ENCODE peak calls at places on chromosomes 13 and 19, in seven cellular contexts. D is AG04450, U is PC-9, B is HFFc6, P is NB4, Z is suprapubic skin, R is RWPE1. X is an unnamed sample.

GRCh38 chr19:45130888-45131615 is 29.7 kb downstream of the NKPD1 start:
- DNase-seq in P (no peak), B (no peak), U (peak), R (peak), Z (no peak), D (no peak), X (no peak)

GRCh38 chr13:92362717-92363116 is 863.9 kb upstream of the GPC6 start:
- DNase-seq in D (no peak), P (no peak), U (no peak), B (no peak), R (no peak), Z (no peak), X (no peak)

GRCh38 chr19:37218592-37218935 is 550 bp downstream of the ZNF383 start:
- DNase-seq in Z (no peak), U (no peak), P (peak), R (no peak), B (peak), D (no peak), X (no peak)

GRCh38 chr19:58471736-58472135 is 4.4 kb upstream of the ZNF446 start:
- DNase-seq in R (no peak), B (no peak), D (no peak), P (no peak), Z (no peak), U (no peak), X (no peak)

GRCh38 chr13:72585254-72585653 is 142.2 kb downstream of the MZT1 start:
- DNase-seq in B (no peak), R (no peak), U (no peak), Z (no peak), D (no peak), P (no peak), X (no peak)

GRCh38 chr13:27638521-27638920 is 16.8 kb downstream of the POLR1D start:
- DNase-seq in B (no peak), Z (no peak), U (no peak), R (no peak), P (no peak), D (peak), X (no peak)

GRCh38 chr13:112131740-112132113 is 64.8 kb downstream of the SOX1 start:
- DNase-seq in P (no peak), Z (no peak), R (no peak), B (no peak), U (no peak), D (no peak), X (no peak)

GRCh38 chr13:111129465-111130110 is 14.5 kb downstream of the ARHGEF7 start:
- DNase-seq in U (no peak), P (no peak), D (no peak), B (no peak), R (no peak), Z (no peak), X (no peak)

GRCh38 chr13:76016799-76017198 is 380.7 kb downstream of the LMO7 start:
- DNase-seq in Z (no peak), R (no peak), U (no peak), B (no peak), P (peak), D (no peak), X (peak)

GRCh38 chr13:75132800-75133695 is 348.9 kb downstream of the TBC1D4 start:
- DNase-seq in R (no peak), B (no peak), U (no peak), Z (no peak), D (no peak), P (no peak), X (no peak)

GRCh38 chr13:112891477-112892401 is 77.3 kb upstream of the MCF2L start:
- DNase-seq in B (no peak), R (no peak), D (no peak), U (no peak), P (no peak), Z (no peak), X (peak)

GRCh38 chr19:36999313-36999712 is 78.9 kb upstream of the ZNF420 start:
- DNase-seq in P (no peak), B (no peak), Z (no peak), U (no peak), R (no peak), D (no peak), X (no peak)

GRCh38 chr13:46172531-46172991 is 9.4 kb downstream of the LCP1 start:
- DNase-seq in P (peak), Z (no peak), R (no peak), U (no peak), D (no peak), B (no peak), X (no peak)

GRCh38 chr13:34243396-34243795 is 425.4 kb downstream of the RFC3 start:
- DNase-seq in B (no peak), Z (no peak), R (no peak), U (no peak), D (no peak), P (no peak), X (no peak)

GRCh38 chr19:53868892-53869804 is 1.5 kb downstream of the MYADM start:
- DNase-seq in U (peak), Z (peak), R (peak), D (peak), B (peak), P (peak), X (peak)
- TF ChIP-seq CTCF in U (peak), Z (peak), R (no peak), D (peak), B (peak), P (no peak), X (no peak)

GRCh38 chr19:42325308-42325895 is at the start of gene MEGF8:
- DNase-seq in P (peak), B (peak), R (peak), U (peak), Z (peak), D (peak), X (peak)
- TF ChIP-seq CTCF in P (peak), B (peak), R (peak), U (no peak), Z (peak), D (peak), X (no peak)

GRCh38 chr19:54462713-54463530 is 656 bp downstream of the LENG9 start:
- DNase-seq in U (peak), D (no peak), Z (peak), P (peak), B (peak), R (no peak), X (peak)
- TF ChIP-seq CTCF in U (peak), D (peak), Z (no peak), P (peak), B (peak), R (peak), X (no peak)

DNA sequence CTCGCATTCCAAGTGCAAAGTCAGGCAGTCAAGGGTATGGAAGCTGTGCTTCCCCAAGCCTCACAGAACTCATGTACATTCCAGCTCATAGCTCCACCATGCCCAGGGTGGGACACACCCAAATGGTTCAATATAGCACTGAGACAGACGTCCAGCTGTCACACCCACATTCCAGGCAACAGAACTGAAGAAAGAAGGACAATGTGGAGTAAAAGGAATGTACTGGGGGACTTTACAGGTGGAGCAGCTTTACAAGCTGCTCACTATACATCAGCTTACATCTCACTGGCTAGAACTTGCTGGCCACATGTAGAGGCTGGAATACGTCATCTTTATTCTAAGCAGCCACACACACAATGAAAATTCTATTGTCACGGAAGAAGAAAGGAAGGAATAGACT is 86.3 kb downstream of the KLF12 start:
- DNase-seq in B (no peak), R (peak), U (no peak), P (no peak), D (no peak), Z (no peak), X (no peak)
- TF ChIP-seq CTCF in B (no peak), R (no peak), U (no peak), P (no peak), D (no peak), Z (no peak), X (no peak)

GRCh38 chr19:51687791-51688664 is 5.1 kb upstream of the SPACA6 start:
- DNase-seq in U (peak), Z (peak), D (no peak), R (peak), B (peak), P (no peak), X (peak)

GRCh38 chr19:51690359-51691121 is 2.6 kb upstream of the SPACA6 start:
- DNase-seq in U (peak), D (peak), B (peak), P (peak), Z (peak), R (no peak), X (peak)

GRCh38 chr19:51691122-51692064 is 1.7 kb upstream of the SPACA6 start:
- DNase-seq in P (no peak), Z (no peak), B (peak), D (no peak), U (no peak), R (no peak), X (peak)

GRCh38 chr19:51689751-51690358 is 3.3 kb upstream of the SPACA6 start:
- DNase-seq in U (no peak), D (no peak), Z (no peak), B (no peak), R (no peak), P (no peak), X (peak)

GRCh38 chr19:51688665-51689571 is 4.2 kb upstream of the SPACA6 start:
- DNase-seq in Z (peak), U (peak), B (peak), R (peak), D (peak), P (no peak), X (peak)
- TF ChIP-seq CTCF in Z (peak), U (peak), B (no peak), R (no peak), D (no peak), P (no peak), X (no peak)

DNA sequence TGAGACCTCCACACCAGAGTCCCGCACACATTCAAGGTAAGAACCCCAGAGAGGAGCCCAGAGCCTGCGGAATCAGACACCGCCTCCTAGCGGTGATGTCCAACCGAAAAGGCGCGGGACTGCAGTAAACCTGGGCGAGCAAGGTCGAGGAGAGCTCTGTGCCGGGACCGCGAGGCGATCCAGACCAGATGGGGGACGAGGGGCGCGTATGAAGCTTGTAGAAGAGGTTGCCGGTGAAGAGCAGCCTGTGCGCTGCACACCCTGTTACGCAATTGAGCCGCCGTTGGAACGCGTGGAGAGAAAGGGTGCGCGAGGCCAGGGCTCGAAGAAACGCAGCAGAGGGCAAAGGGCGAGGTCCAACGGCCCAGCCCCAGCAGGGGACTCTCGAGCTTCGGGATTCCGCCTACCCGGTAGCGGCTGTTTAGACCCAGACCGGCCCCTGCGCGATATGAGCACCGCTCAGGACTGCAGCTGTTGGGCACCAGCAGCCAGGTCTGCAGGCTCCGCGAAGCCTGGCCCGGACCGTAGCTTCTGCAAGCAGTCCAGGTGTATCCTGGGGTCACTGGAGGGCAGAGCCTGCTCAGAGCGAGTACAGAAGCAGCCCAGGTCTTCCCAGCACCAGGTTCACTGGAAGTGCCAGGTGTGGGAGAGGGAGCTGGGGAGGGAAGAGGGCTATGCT is 65.9 kb upstream of the ZNF599 start:
- DNase-seq in Z (no peak), B (no peak), U (no peak), R (no peak), D (no peak), P (peak), X (peak)
- TF ChIP-seq CTCF in Z (peak), B (peak), U (no peak), R (no peak), D (peak), P (no peak), X (peak)

DNA sequence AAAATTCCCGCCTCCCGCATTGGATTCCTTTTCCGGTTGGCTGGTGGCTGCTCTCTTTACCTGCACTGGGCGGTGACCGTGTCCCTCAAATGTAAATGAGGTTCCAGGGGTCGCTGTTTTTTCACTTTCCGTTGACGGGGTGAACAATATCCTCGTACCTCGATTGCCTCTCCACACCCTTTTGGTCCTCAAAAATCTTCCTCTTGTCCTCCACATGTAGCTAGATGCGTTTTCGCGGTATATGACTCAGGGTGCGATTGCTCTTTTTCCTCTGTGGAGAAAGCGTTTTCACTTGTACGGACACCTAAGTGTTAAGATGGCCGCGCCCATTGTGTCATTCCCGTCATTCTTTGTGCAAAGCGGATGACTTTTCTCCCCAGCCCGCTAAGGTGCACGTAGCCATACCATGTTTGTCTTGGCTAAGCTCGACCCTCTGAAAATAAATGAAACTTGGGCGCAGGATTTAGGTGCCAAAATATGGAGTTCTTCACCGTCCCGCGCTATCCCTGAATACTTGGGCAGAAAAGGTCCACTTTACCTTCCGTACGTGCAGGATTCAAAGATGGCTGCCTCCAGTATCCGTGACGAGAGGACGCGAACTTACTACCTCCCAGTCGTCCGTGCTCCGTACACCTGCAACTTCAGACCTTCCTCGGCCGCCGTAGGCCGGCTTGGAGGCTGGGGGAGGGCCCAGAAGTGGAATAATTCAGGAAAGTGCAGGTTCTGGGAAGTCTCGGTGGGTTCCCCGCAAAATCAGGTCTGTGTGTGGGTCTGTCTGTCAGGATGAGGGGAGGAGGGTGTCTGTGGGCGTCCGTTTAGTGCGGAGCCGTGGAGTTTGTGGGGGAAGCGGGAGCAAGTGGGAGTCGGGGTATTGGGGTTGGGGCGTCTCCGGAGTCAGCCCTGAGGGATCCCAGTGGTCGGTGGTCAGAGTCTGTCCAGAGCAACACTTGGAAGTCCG is at the start of gene ZNF613:
- DNase-seq in D (peak), P (peak), R (peak), U (peak), B (peak), Z (peak), X (peak)
- TF ChIP-seq CTCF in D (peak), P (no peak), R (peak), U (peak), B (peak), Z (peak), X (no peak)

DNA sequence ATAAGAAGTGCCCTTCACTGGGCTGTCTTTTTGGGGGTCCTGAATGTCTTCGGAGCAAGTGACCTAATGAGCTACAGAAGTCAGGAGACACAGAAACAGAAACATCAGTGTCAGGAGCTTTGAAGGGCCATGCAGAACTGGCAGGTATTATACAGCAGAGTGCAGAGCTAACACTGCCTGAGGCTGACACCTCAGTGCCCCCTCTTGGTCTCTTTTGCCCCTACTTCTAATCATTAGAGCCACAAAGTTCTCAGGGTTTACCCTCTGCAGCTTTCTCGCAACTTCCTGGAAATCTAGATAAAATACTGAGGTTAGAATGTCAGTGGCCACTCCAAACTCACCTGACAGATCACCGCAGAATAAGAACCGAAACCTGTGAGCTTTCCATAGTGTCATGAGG is 172.7 kb downstream of the B3GLCT start:
- DNase-seq in D (no peak), B (no peak), P (no peak), R (no peak), U (no peak), Z (no peak), X (no peak)
- TF ChIP-seq CTCF in D (no peak), B (no peak), P (no peak), R (no peak), U (no peak), Z (no peak), X (no peak)

GRCh38 chr13:39036212-39036611 is 1.7 kb downstream of the PROSER1 start:
- DNase-seq in B (no peak), P (peak), D (no peak), Z (no peak), R (no peak), U (no peak), X (no peak)

GRCh38 chr13:39039033-39039432 is 777 bp downstream of the NHLRC3 start:
- DNase-seq in P (peak), R (no peak), B (no peak), D (no peak), Z (no peak), U (no peak), X (no peak)

GRCh38 chr13:39037880-39038568 is at the start of the genes NHLRC3 and PROSER1:
- DNase-seq in B (peak), P (peak), U (peak), D (peak), R (peak), Z (peak), X (peak)

GRCh38 chr13:39038569-39038898 is 278 bp downstream of the NHLRC3 start:
- DNase-seq in D (no peak), B (no peak), R (no peak), Z (peak), P (peak), U (no peak), X (no peak)

DNA sequence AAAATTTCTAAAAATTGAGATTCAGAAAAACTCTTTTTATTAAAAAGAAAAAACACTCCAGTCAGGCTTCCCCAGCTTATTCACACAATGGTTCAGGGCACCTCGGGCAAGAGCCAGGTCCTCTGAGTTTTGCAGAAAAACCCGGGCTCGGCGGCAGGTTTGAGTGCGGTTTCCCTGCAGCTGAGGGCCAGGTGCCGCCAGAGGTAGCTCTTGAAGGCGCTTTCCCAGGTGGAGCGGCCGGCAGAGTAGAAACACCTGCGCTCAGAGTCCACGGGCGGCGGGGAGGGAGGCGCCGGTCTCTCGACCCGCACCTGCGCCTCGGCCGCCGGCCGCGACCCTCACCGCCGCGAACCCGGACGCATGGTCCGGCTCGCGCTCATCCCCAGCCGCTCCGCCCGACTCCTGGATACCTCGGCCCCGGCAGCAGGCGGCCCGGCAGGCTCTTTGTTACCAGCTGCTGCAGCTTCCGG is 444 bp downstream of the PROSER1 start:
- DNase-seq in D (no peak), Z (peak), P (no peak), B (no peak), U (no peak), R (peak), X (no peak)
- TF ChIP-seq CTCF in D (no peak), Z (peak), P (no peak), B (no peak), U (no peak), R (no peak), X (no peak)

X was measured in glutamatergic neuron.